ENCODE peak calls at places on chromosomes 5 and 9, in six cellular contexts. M, K, H, I, N and R are unnamed samples.

GRCh38 chr5:122775713-122776084 is 819 bp downstream of the SNX2 start:
- DNase-seq in H (no peak), I (no peak), N (no peak), K (no peak), M (no peak), R (no peak)

GRCh38 chr5:144068926-144069325 is 101.5 kb downstream of the YIPF5 start:
- DNase-seq in M (no peak), K (no peak), N (no peak), H (peak), I (no peak), R (no peak)

GRCh38 chr5:60333103-60333502 is 366.9 kb downstream of the DEPDC1B start:
- DNase-seq in N (no peak), M (no peak), I (peak), K (peak), H (no peak), R (no peak)

GRCh38 chr9:136808781-136809158 is 1.0 kb downstream of the RABL6 start:
- DNase-seq in N (peak), I (peak), K (peak), H (no peak), M (no peak), R (no peak)

GRCh38 chr9:82148849-82149544 is 160.4 kb downstream of the SPATA31D1 start:
- DNase-seq in H (no peak), I (peak), K (peak), N (no peak), M (no peak), R (no peak)

GRCh38 chr5:148179234-148179824 is 11.0 kb downstream of the SPINK14 start:
- DNase-seq in H (peak), N (peak), K (peak), M (no peak), I (peak), R (no peak)

GRCh38 chr5:93044860-93045666 is 536.0 kb downstream of the NR2F1-AS1 start:
- DNase-seq in N (no peak), I (no peak), H (no peak), M (no peak), K (peak), R (no peak)

GRCh38 chr9:135230386-135230765 is 142.9 kb downstream of the OLFM1 start:
- DNase-seq in I (no peak), H (no peak), M (no peak), N (no peak), K (no peak), R (peak)

GRCh38 chr5:155342956-155343355 is 329.4 kb downstream of the KIF4B start:
- DNase-seq in I (no peak), K (no peak), N (no peak), M (no peak), H (no peak), R (no peak)
- H3K14ac ChIP-seq in I (no peak), K (no peak), N (no peak), M (no peak), H (no peak), R (no peak)

GRCh38 chr9:107491081-107492053 is 1.8 kb upstream of the KLF4 start:
- DNase-seq in I (no peak), M (no peak), K (peak), N (peak), H (no peak), R (peak)

GRCh38 chr9:107487521-107488399 is 1.8 kb downstream of the KLF4 start:
- DNase-seq in I (no peak), K (peak), M (peak), H (peak), N (peak), R (peak)

GRCh38 chr9:107488400-107489143 is 997 bp downstream of the KLF4 start:
- DNase-seq in H (no peak), M (no peak), K (peak), I (peak), N (peak), R (peak)

GRCh38 chr9:107489144-107489673 is 360 bp downstream of the KLF4 start:
- DNase-seq in K (no peak), M (no peak), I (no peak), H (no peak), N (no peak), R (no peak)

GRCh38 chr9:107489687-107490605 is at the start of gene KLF4:
- DNase-seq in K (peak), N (peak), H (peak), I (peak), M (peak), R (peak)
- H3K23ac ChIP-seq in K (no peak), N (no peak), H (peak), I (peak), M (no peak), R (no peak)

GRCh38 chr5:164518049-164518740 is 1012.8 kb downstream of the MAT2B start:
- DNase-seq in H (no peak), M (no peak), K (no peak), I (no peak), N (no peak), R (no peak)
- H3K14ac ChIP-seq in H (no peak), M (no peak), K (no peak), I (no peak), N (no peak), R (no peak)

GRCh38 chr5:159263569-159263905 is 447 bp downstream of the UBLCP1 start:
- DNase-seq in I (no peak), N (no peak), K (no peak), H (no peak), M (no peak), R (no peak)
- H3K23ac ChIP-seq in I (peak), N (no peak), K (no peak), H (no peak), M (no peak), R (no peak)

DNA sequence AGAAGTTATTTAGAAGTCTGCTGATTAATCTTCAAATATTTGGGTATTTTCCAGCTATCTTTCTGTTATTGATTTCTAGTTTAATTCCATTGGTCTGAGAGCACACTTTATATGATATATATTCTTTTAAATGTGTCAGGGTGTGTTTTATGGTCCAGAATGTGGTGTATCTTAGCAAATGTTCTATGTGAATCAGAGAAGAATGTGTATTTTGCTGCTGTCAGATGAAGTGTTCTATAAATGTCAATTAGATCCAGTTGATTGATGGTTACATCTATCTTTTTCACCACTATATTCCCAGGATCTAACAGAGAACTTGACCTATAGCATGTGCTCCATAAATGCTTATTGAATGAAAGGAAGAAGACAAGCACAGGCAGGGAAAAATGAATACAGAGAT is 17.5 kb upstream of the ERAP1 start:
- DNase-seq in I (no peak), H (no peak), M (no peak), K (no peak), N (no peak), R (no peak)
- H3K14ac ChIP-seq in I (no peak), H (no peak), M (no peak), K (no peak), N (no peak), R (no peak)

DNA sequence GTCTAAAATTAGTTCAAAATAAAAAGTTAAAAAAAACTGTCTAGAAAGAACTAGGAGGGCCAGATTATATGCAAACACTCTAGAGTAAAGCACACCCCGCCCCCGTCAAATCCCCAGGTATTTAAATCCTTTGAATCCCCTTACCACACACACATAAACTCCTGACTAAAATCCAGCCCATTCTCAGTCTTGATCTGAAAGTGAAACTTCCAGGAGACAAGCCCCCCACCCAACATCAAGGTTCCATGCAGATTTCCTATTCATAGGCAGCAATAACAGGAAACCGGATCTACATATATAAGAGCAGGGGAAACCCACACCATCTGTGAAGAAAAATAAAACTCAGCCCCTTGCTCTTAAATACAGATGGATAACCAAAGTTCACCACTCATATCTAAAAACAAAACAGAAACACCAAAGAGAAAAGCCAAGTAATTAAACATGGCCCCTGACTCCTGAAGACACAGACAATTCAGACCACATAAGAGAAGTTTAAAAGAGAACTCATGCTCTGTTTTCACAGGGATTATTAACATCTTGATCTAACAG is 42.3 kb downstream of the MARCHF3 start:
- DNase-seq in I (no peak), K (no peak), H (no peak), M (no peak), N (no peak), R (no peak)
- H3K23ac ChIP-seq in I (no peak), K (no peak), H (no peak), M (no peak), N (no peak), R (no peak)

GRCh38 chr5:77709340-77709739 is 66.8 kb downstream of the TBCA start:
- DNase-seq in H (no peak), K (no peak), I (no peak), M (no peak), N (no peak), R (no peak)
- H3K14ac ChIP-seq in H (no peak), K (no peak), I (no peak), M (no peak), N (no peak), R (no peak)

DNA sequence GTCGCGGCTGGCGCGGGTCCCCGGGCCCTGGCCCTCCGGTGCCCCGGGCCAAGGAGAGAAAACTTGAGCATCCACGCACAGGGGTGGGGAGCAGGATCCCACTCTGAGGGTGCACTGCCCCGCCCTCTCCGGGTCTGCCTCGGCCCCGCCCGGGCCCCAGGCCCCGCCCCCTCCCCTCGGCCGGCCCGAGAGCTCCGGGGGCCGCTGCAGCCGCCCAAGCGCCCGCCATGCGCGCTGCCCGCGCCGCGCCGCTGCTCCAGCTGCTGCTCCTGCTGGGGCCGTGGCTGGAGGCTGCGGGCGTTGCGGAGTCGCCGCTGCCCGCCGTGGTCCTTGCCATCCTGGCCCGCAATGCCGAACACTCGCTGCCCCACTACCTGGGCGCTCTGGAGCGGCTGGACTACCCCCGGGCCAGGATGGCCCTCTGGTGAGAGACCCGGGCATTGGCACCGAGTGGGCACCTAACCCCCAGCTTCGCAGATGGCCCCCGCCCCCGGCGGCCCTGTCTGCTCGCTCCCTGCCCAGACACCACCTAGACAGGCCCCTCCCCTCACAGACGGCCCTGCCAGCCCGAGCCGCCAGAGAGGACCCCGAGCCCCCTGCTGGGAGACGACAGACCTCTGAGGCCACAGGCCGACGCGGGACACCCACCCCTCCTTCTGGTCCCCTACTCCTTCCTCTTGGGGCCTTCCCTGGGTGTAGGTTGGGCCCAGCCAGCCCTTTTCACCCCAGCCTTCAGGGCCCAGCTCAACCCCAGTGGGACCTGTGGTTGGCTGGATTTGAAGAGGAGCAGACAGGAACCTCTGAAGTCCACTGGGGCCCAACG is at the start of gene CERCAM:
- DNase-seq in M (no peak), K (peak), N (peak), H (peak), I (peak), R (peak)
- H3K23ac ChIP-seq in M (no peak), K (no peak), N (no peak), H (peak), I (peak), R (no peak)